ENCODE peak calls at places on chromosomes 4 and X, in six cellular contexts. N, Q, V, F, E and H are unnamed samples.

GRCh38 chrX:133389975-133390374 is 25.3 kb downstream of the GPC4 start:
- DNase-seq in N (no peak), Q (no peak), V (no peak), F (no peak), E (no peak), H (no peak)

GRCh38 chrX:77070108-77070918 is 376.9 kb upstream of the FGF16 start:
- DNase-seq in N (no peak), Q (no peak), V (no peak), F (no peak), E (no peak), H (no peak)

GRCh38 chr4:114349543-114350175 is 248.9 kb upstream of the UGT8 start:
- DNase-seq in N (no peak), Q (no peak), V (peak; percentile 42), F (peak; percentile 40), E (no peak), H (no peak)

GRCh38 chr4:70734168-70734954 is 12.6 kb downstream of the RUFY3 start:
- DNase-seq in N (no peak), Q (no peak), V (peak; percentile 52), F (peak; percentile 58), E (no peak), H (peak; percentile 27)

GRCh38 chrX:48972214-48973164 is 845 bp upstream of the KCND1 start:
- DNase-seq in N (peak; percentile 22), Q (no peak), V (peak; percentile 55), F (peak; percentile 58), E (peak; percentile 35), H (peak; percentile 68)

GRCh38 chrX:153421856-153422255 is 10.6 kb downstream of the ZFP92 start:
- DNase-seq in N (no peak), Q (no peak), V (no peak), F (no peak), E (no peak), H (no peak)

GRCh38 chrX:84044051-84044450 is 143.9 kb downstream of the RPS6KA6 start:
- DNase-seq in N (no peak), Q (no peak), V (peak; percentile 36), F (no peak), E (no peak), H (no peak)

GRCh38 chrX:98398542-98398941 is 1514.8 kb downstream of the RPA4 start:
- DNase-seq in N (no peak), Q (no peak), V (no peak), F (no peak), E (no peak), H (no peak)

GRCh38 chr4:136002316-136002715 is 1530.0 kb downstream of the PCDH18 start:
- DNase-seq in N (no peak), Q (no peak), V (peak; percentile 42), F (peak; percentile 42), E (no peak), H (no peak)

GRCh38 chr4:38872620-38873019 is 5.0 kb downstream of the FAM114A1 start:
- DNase-seq in N (peak; percentile 35), Q (no peak), V (peak; percentile 94), F (peak; percentile 89), E (peak; percentile 61), H (no peak)

GRCh38 chr4:173513651-173514050 is 16.4 kb downstream of the HAND2 start:
- DNase-seq in N (no peak), Q (no peak), V (no peak), F (peak; percentile 45), E (peak; percentile 2), H (no peak)
- H3K4me1 ChIP-seq in N (no peaks in the 10 kb centered on the region), Q (no peaks in the 10 kb centered on the region), V (no peaks in the 10 kb centered on the region), F (peaks cover 14% of the 10 kb centered on the region), E (peaks cover 15% of the 10 kb centered on the region), H (peaks cover 3% of the 10 kb centered on the region)

DNA sequence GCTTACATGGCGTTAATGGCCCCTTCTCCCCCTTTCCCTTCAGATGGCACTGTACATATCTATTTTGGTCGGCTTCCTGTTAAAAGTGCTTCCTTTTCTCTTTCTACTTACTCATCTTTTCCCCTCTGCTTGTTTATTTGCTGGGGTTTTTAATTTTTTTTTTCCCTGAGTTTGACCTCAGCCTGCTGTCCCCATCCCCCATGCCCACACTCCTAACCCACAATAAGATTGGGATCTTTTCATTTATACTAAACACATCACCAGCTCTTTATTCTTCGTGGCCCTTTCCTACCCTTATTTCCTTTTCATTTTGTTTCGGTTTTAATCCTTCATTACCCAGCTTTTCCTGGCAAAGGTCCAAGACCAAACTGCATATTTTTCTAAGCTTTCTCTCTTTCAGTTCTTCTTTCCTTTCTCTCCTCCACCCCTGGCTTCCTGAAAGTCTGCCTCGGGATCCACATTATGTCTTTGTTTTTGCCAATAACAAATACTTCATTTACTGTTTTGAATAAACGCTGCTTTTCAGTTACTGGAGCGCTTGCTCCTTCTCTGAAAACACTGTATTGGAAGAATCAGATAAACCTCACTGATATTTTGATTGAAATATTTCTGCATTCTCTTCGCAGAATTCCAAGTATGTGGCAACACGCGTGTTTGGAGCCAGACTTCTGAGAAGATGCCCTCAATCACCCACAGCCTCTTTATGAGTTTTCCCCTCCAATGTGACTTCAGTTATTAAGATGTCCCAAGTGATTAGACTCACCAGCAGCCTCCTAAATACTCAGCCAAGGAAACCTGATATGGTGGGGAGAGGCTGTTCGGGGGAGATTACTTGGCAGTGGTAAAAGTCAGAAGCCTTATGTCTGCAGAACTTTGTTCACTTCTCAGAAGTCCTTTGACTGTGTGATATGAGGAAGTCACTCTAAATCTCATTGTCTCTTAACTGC is 151.8 kb upstream of the USP9X start:
- DNase-seq in N (no peak), Q (no peak), V (peak; percentile 27), F (peak; percentile 70), E (peak; percentile 44), H (peak; percentile 87)
- H3K4me3 ChIP-seq in N (no peak overlapping the region), Q (peak overlapping the region; percentile 24), V (peak overlapping the region; percentile 56), F (peak overlapping the region; percentile 59), E (no peak overlapping the region), H (peak overlapping the region; percentile 8)

DNA sequence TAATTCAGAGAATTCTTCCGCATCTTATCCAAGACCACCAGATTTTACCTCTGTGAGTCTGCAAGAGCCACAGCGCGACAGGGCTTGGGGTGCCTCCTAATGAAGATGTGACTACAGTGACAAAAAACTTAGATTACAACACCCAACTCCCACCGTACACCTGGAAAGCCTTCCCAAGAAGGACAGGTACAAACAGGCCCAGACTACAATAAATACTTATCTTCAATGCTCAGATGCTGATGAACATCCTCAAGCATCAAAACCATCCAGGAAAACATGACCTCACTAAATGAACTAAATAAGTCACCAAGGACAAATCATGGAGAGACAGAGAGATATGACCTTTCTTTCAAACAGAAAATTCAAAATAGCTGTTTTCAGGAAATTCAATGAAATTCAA is 20.8 kb upstream of the ABCG2 start:
- DNase-seq in N (no peak), Q (no peak), V (no peak), F (no peak), E (no peak), H (no peak)
- H3K4me1 ChIP-seq in N (no peaks in the 10 kb centered on the region), Q (no peaks in the 10 kb centered on the region), V (peaks cover 12% of the 10 kb centered on the region), F (peaks cover 11% of the 10 kb centered on the region), E (peaks cover 13% of the 10 kb centered on the region), H (no peaks in the 10 kb centered on the region)

GRCh38 chr4:98476891-98477290 is 181.5 kb downstream of the TSPAN5 start:
- DNase-seq in N (no peak), Q (no peak), V (no peak), F (no peak), E (no peak), H (no peak)
- H3K4me3 ChIP-seq in N (no peak overlapping the region), Q (no peak overlapping the region), V (no peak overlapping the region), F (no peak overlapping the region), E (no peak overlapping the region), H (no peak overlapping the region)

GRCh38 chr4:108531461-108531860 is 88.9 kb upstream of the RPL34 start:
- DNase-seq in N (no peak), Q (no peak), V (no peak), F (no peak), E (no peak), H (no peak)
- H3K4me1 ChIP-seq in N (peaks cover 10% of the 10 kb centered on the region), Q (no peaks in the 10 kb centered on the region), V (no peaks in the 10 kb centered on the region), F (peaks cover 2% of the 10 kb centered on the region), E (peaks cover 6% of the 10 kb centered on the region), H (no peaks in the 10 kb centered on the region)

GRCh38 chr4:1895971-1896657 is 24.9 kb downstream of the NSD2 start:
- DNase-seq in N (no peak), Q (no peak), V (no peak), F (no peak), E (no peak), H (no peak)
- H3K4me3 ChIP-seq in N (no peak overlapping the region), Q (no peak overlapping the region), V (no peak overlapping the region), F (no peak overlapping the region), E (no peak overlapping the region), H (no peak overlapping the region)

DNA sequence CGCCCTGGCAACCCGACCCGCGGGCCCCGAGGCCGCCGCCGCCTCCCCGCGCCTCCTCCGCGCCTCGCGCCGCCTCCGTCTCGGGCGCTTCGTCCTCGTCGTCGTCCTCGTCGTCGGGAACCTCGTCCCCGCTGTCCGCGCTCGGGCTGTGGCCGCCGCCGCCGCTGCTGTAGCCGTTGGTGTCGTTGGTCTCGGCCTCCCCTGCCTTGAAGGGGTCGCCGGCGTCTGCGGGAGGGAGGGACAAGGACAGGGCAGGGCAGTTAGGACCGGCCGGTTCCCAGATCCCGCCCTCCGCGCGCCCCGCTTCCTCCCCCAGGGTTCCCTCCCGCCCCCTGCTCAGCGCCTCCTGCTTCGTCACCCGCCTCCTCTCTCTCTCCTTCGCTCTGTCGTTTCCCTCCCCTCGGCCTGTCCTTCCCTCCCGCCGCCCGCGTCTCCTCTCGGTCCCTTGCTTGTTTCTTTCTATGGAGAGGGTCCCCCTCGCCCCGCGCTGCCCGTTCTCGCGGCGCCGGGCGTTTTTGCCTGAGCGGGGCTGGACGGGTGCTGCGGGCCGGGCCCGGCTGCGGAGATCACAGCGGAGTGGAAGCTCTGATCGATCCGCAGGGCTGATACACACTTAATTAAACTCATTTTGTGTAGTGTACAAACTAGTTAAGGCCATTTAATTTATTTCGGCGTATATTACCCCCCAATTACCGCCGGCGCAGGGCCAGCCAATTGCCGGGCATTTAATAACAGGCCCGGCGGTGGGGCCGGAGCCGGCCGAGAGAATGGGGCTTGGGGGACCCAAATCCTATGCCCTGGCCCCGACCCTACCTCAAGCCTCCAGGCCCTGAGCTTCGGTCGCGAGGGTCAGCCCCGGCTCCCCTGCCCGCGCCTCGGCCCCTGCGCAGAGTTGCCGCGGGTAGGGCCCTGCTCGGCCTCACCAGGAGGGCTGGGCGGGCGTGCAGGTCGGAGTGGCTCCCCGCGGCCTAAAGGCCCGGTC is 2.4 kb downstream of the NKX1-1 start:
- DNase-seq in N (no peak), Q (no peak), V (no peak), F (no peak), E (peak; percentile 5), H (no peak)
- H3K4me1 ChIP-seq in N (no peaks in the 10 kb centered on the region), Q (peaks cover 42% of the 10 kb centered on the region), V (no peaks in the 10 kb centered on the region), F (peaks cover 11% of the 10 kb centered on the region), E (no peaks in the 10 kb centered on the region), H (no peaks in the 10 kb centered on the region)